ENCODE peak calls at places on chromosomes 4 and X, in ten cellular contexts. W, Q, M, K, F, T, O, L, N and C are unnamed samples.

GRCh38 chrX:145848451-145848850 is 30.8 kb downstream of the SLITRK2 start:
- DNase-seq in F (no peak), L (no peak), N (no peak), O (no peak), Q (no peak), W (no peak), M (no peak), K (no peak), T (no peak), C (no peak)

GRCh38 chrX:136806891-136807410 is 26.2 kb upstream of the ARHGEF6 start:
- DNase-seq in M (no peak), F (no peak), O (no peak), L (no peak), Q (no peak), N (no peak), T (no peak), K (no peak), W (no peak), C (no peak)

GRCh38 chr4:139018501-139018900 is 2.9 kb downstream of the NOCT start:
- DNase-seq in M (no peak), Q (no peak), W (no peak), T (no peak), O (no peak), K (no peak), N (no peak), F (no peak), L (no peak), C (no peak)

GRCh38 chr4:165861378-165861777 is 11.7 kb upstream of the TLL1 start:
- DNase-seq in O (no peak), N (no peak), W (no peak), K (no peak), Q (peak), F (no peak), T (no peak), M (no peak), L (no peak), C (no peak)

GRCh38 chr4:41542526-41543270 is 4.7 kb downstream of the LIMCH1 start:
- DNase-seq in O (no peak), Q (no peak), F (no peak), M (no peak), K (no peak), N (no peak), W (no peak), T (no peak), L (no peak), C (no peak)

GRCh38 chrX:152926279-152926678 is 28.4 kb downstream of the ZNF185 start:
- DNase-seq in K (peak), T (peak), Q (peak), O (peak), M (no peak), L (peak), N (peak), W (no peak), F (peak), C (peak)

GRCh38 chr4:153152453-153153338 is 51.5 kb upstream of the TRIM2 start:
- DNase-seq in T (peak), M (peak), W (peak), F (peak), O (peak), N (peak), L (peak), K (no peak), Q (no peak), C (peak)

GRCh38 chr4:147118523-147118922 is 172.9 kb upstream of the TTC29 start:
- DNase-seq in M (no peak), Q (no peak), T (no peak), W (no peak), F (no peak), L (no peak), K (no peak), O (no peak), N (no peak), C (no peak)

GRCh38 chr4:122588453-122589238 is 32.2 kb downstream of the IL21 start:
- DNase-seq in M (no peak), N (no peak), Q (peak), T (no peak), L (no peak), W (no peak), O (no peak), F (no peak), K (no peak), C (no peak)

GRCh38 chr4:87632469-87632868 is 17.6 kb upstream of the DMP1 start:
- DNase-seq in L (no peak), K (no peak), Q (peak), W (no peak), O (no peak), T (no peak), F (no peak), N (no peak), M (no peak), C (no peak)

GRCh38 chrX:32673193-32673592 is 538.2 kb downstream of the DMD start:
- DNase-seq in F (no peak), Q (peak), W (no peak), T (no peak), O (no peak), M (no peak), L (no peak), K (no peak), N (peak), C (no peak)

GRCh38 chr4:15322016-15322415 is 105.8 kb upstream of the C1QTNF7 start:
- DNase-seq in O (no peak), F (no peak), L (no peak), N (no peak), K (no peak), T (no peak), Q (no peak), W (no peak), M (no peak), C (no peak)

GRCh38 chr4:184792950-184793555 is 32.7 kb downstream of the ACSL1 start:
- DNase-seq in W (no peak), K (no peak), Q (peak), T (peak), M (no peak), L (peak), N (no peak), O (peak), F (peak), C (no peak)

GRCh38 chrX:44058339-44058738 is 85.1 kb upstream of the NDP start:
- DNase-seq in W (no peak), K (no peak), Q (no peak), N (no peak), T (no peak), O (no peak), M (no peak), F (no peak), L (no peak), C (no peak)

GRCh38 chr4:6402566-6403399 is 69.6 kb downstream of the PPP2R2C start:
- DNase-seq in F (no peak), T (no peak), L (no peak), O (no peak), N (peak), Q (no peak), K (no peak), M (no peak), W (no peak), C (no peak)

GRCh38 chrX:130482871-130483270 is 81.1 kb downstream of the RBMX2 start:
- DNase-seq in K (no peak), O (no peak), M (no peak), T (no peak), N (no peak), F (no peak), Q (no peak), W (no peak), L (no peak), C (no peak)

GRCh38 chr4:112896326-112896892 is 153.0 kb upstream of the ANK2 start:
- DNase-seq in M (no peak), N (peak), O (no peak), Q (no peak), T (no peak), K (no peak), L (no peak), F (no peak), W (no peak), C (no peak)

GRCh38 chrX:22118161-22118830 is 86.2 kb downstream of the PHEX start:
- DNase-seq in N (no peak), Q (no peak), L (no peak), T (no peak), M (no peak), K (no peak), W (no peak), O (no peak), F (no peak), C (peak)

GRCh38 chr4:163939597-163939996 is 445.1 kb downstream of the TMA16 start:
- DNase-seq in L (no peak), N (no peak), W (no peak), Q (no peak), K (no peak), O (no peak), F (no peak), T (no peak), M (no peak), C (no peak)

GRCh38 chr4:91359714-91360051 is 944.1 kb upstream of the GRID2 start:
- DNase-seq in W (no peak), L (no peak), M (no peak), K (no peak), F (no peak), O (no peak), T (no peak), N (no peak), Q (no peak), C (no peak)

GRCh38 chr4:185470503-185471195 is 884 bp downstream of the CCDC110 start:
- DNase-seq in Q (peak), M (peak), O (no peak), T (no peak), K (no peak), N (peak), L (peak), F (no peak), W (no peak), C (no peak)

GRCh38 chrX:95626748-95627147 is 1057.9 kb upstream of the DIAPH2 start:
- DNase-seq in O (no peak), M (no peak), W (no peak), N (no peak), Q (no peak), L (no peak), F (no peak), T (no peak), K (no peak), C (no peak)

GRCh38 chr4:152148057-152148456 is 387.2 kb upstream of the GATB start:
- DNase-seq in Q (no peak), F (no peak), W (no peak), M (no peak), N (no peak), T (no peak), K (no peak), L (no peak), O (no peak), C (no peak)

GRCh38 chrX:148310402-148311200 is 189.8 kb upstream of the AFF2 start:
- DNase-seq in K (no peak), M (peak), O (peak), N (no peak), T (no peak), L (no peak), W (no peak), F (no peak), Q (no peak), C (no peak)

GRCh38 chr4:101528526-101528925 is 181.2 kb upstream of the PPP3CA start:
- DNase-seq in N (no peak), Q (no peak), O (no peak), M (no peak), F (no peak), T (no peak), K (no peak), W (no peak), L (no peak), C (no peak)

GRCh38 chr4:4968161-4968757 is 51.0 kb downstream of the CYTL1 start:
- DNase-seq in M (no peak), W (no peak), O (no peak), N (no peak), Q (no peak), F (no peak), T (no peak), K (peak), L (no peak), C (no peak)

GRCh38 chr4:22129454-22130075 is 181.0 kb upstream of the KCNIP4 start:
- DNase-seq in T (no peak), O (peak), K (peak), N (peak), M (no peak), W (no peak), F (no peak), L (peak), Q (peak), C (no peak)

GRCh38 chr4:113043591-113043990 is 5.9 kb upstream of the ANK2 start:
- DNase-seq in F (no peak), M (no peak), K (no peak), Q (peak), L (no peak), N (no peak), O (no peak), W (no peak), T (no peak), C (no peak)

GRCh38 chrX:99857455-99857854 is 552.6 kb downstream of the PCDH19 start:
- DNase-seq in L (no peak), N (peak), T (no peak), F (no peak), O (no peak), Q (no peak), W (no peak), K (no peak), M (no peak), C (no peak)

GRCh38 chrX:131752493-131753198 is 208.8 kb downstream of the OR13H1 start:
- DNase-seq in Q (no peak), F (peak), O (no peak), W (no peak), L (peak), M (no peak), N (no peak), K (no peak), T (peak), C (peak)

GRCh38 chr4:110442309-110442708 is 33.6 kb upstream of the ENPEP start:
- DNase-seq in K (no peak), F (no peak), L (no peak), M (no peak), Q (peak), W (no peak), N (no peak), T (no peak), O (no peak), C (no peak)

GRCh38 chr4:39464886-39465501 is 6.1 kb downstream of the LIAS start:
- DNase-seq in L (no peak), N (no peak), Q (peak), T (no peak), W (no peak), M (no peak), K (peak), F (no peak), O (no peak), C (no peak)

GRCh38 chrX:23888887-23889501 is 18.7 kb downstream of the APOO start:
- DNase-seq in N (no peak), K (no peak), M (no peak), O (no peak), W (no peak), L (no peak), F (no peak), Q (no peak), T (no peak), C (no peak)

GRCh38 chr4:188971125-188971524 is 831.9 kb downstream of the TRIML1 start:
- DNase-seq in W (no peak), F (no peak), L (no peak), T (no peak), O (no peak), N (no peak), Q (peak), K (no peak), M (no peak), C (no peak)

GRCh38 chr4:10734697-10735096 is 50.1 kb upstream of the CLNK start:
- DNase-seq in M (no peak), L (no peak), K (no peak), N (no peak), T (no peak), Q (no peak), F (no peak), O (no peak), W (no peak), C (no peak)

GRCh38 chrX:143319526-143319925 is 197.7 kb downstream of the SPANXN3 start:
- DNase-seq in F (no peak), N (no peak), Q (no peak), T (no peak), O (no peak), L (no peak), K (no peak), M (no peak), W (no peak), C (no peak)

GRCh38 chr4:15451181-15451865 is 18.4 kb upstream of the CC2D2A start:
- DNase-seq in N (no peak), O (no peak), W (no peak), Q (peak), L (no peak), T (no peak), K (no peak), M (no peak), F (peak), C (no peak)

GRCh38 chrX:74343970-74344622 is 40.1 kb downstream of the ZCCHC13 start:
- DNase-seq in W (no peak), F (peak), N (peak), K (peak), Q (peak), T (no peak), O (peak), L (peak), M (no peak), C (peak)

GRCh38 chr4:181301735-181302380 is 941.3 kb upstream of the TENM3 start:
- DNase-seq in O (peak), F (peak), T (no peak), K (peak), M (no peak), N (peak), W (no peak), L (peak), Q (peak), C (no peak)

GRCh38 chr4:2648159-2648814 is 107.8 kb downstream of the TNIP2 start:
- DNase-seq in M (no peak), Q (no peak), L (no peak), N (no peak), T (peak), F (no peak), O (no peak), W (no peak), K (no peak), C (no peak)